ENCODE peak calls at places on chromosome 15, in seven cellular contexts. Q is GM13977, K is endothelial cell of umbilical vein, X is Peyer's patch, Y is A549, N is cardiac muscle cell, H is endodermal cell. S is an unnamed sample.

GRCh38 chr15:63456253-63456652 is 48.1 kb upstream of the USP3 start:
- DNase-seq in Q (no peak), K (no peak), X (no peak), Y (no peak), N (no peak), H (no peak), S (no peak)

GRCh38 chr15:80436511-80437307 is 32.5 kb downstream of the ARNT2 start:
- DNase-seq in Q (no peak), K (no peak), X (peak), Y (peak), N (no peak), H (no peak), S (no peak)

GRCh38 chr15:72227720-72228119 is 3.3 kb downstream of the PKM start:
- DNase-seq in Q (no peak), K (no peak), X (no peak), Y (no peak), N (no peak), H (no peak), S (no peak)

GRCh38 chr15:88776646-88777045 is 26.6 kb upstream of the ACAN start:
- DNase-seq in Q (no peak), K (no peak), X (no peak), Y (no peak), N (no peak), H (no peak), S (no peak)

GRCh38 chr15:70863450-70864218 is 9.7 kb upstream of the LARP6 start:
- DNase-seq in Q (no peak), K (peak), X (no peak), Y (peak), N (no peak), H (no peak), S (no peak)

GRCh38 chr15:58241872-58242271 is 103.7 kb downstream of the AQP9 start:
- DNase-seq in Q (no peak), K (no peak), X (no peak), Y (no peak), N (peak), H (no peak), S (peak)

GRCh38 chr15:67383903-67384302 is 129.3 kb downstream of the IQCH start:
- DNase-seq in Q (no peak), K (no peak), X (no peak), Y (no peak), N (no peak), H (no peak), S (no peak)

GRCh38 chr15:60392601-60392985 is 5.2 kb downstream of the ANXA2 start:
- DNase-seq in Q (no peak), K (peak), X (no peak), Y (peak), N (no peak), H (peak), S (no peak)

GRCh38 chr15:45162771-45163507 is 24.8 kb downstream of the SHF start:
- DNase-seq in Q (peak), K (peak), X (peak), Y (peak), N (peak), H (peak), S (peak)

GRCh38 chr15:95259513-95259912 is 1028.2 kb downstream of the MCTP2 start:
- DNase-seq in Q (peak), K (peak), X (peak), Y (peak), N (peak), H (peak), S (peak)

GRCh38 chr15:60352525-60352924 is 45.3 kb downstream of the ANXA2 start:
- DNase-seq in Q (no peak), K (no peak), X (no peak), Y (no peak), N (no peak), H (no peak), S (no peak)

GRCh38 chr15:59917504-59918157 is 86.5 kb upstream of the FOXB1 start:
- DNase-seq in Q (peak), K (peak), X (peak), Y (peak), N (peak), H (peak), S (peak)

GRCh38 chr15:68559342-68560310 is 19.2 kb upstream of the CORO2B start:
- DNase-seq in Q (peak), K (peak), X (peak), Y (peak), N (peak), H (peak), S (peak)

GRCh38 chr15:71532994-71533393 is 277.4 kb upstream of the NR2E3 start:
- DNase-seq in Q (peak), K (no peak), X (no peak), Y (peak), N (peak), H (peak), S (no peak)

GRCh38 chr15:101795455-101795854 is 7.9 kb upstream of the OR4F6 start:
- DNase-seq in Q (no peak), K (peak), X (no peak), Y (no peak), N (no peak), H (no peak), S (no peak)

GRCh38 chr15:71183063-71183462 is 67.8 kb downstream of the THSD4 start:
- DNase-seq in Q (no peak), K (no peak), X (no peak), Y (no peak), N (no peak), H (no peak), S (no peak)

GRCh38 chr15:39685999-39686613 is 96.5 kb downstream of the FSIP1 start:
- DNase-seq in Q (peak), K (peak), X (peak), Y (peak), N (peak), H (peak), S (peak)

GRCh38 chr15:98753726-98754125 is 105.4 kb downstream of the IGF1R start:
- DNase-seq in Q (no peak), K (no peak), X (no peak), Y (no peak), N (no peak), H (no peak), S (no peak)

GRCh38 chr15:72835289-72835890 is 51.8 kb upstream of the ADPGK start:
- DNase-seq in Q (no peak), K (no peak), X (peak), Y (no peak), N (peak), H (peak), S (no peak)

GRCh38 chr15:96324900-96325299 is 5.6 kb upstream of the NR2F2 start:
- DNase-seq in Q (no peak), K (peak), X (no peak), Y (no peak), N (no peak), H (no peak), S (no peak)

GRCh38 chr15:86620636-86621349 is 541.1 kb downstream of the AGBL1 start:
- DNase-seq in Q (no peak), K (no peak), X (no peak), Y (no peak), N (peak), H (peak), S (no peak)

GRCh38 chr15:98609144-98609852 is 39.0 kb upstream of the IGF1R start:
- DNase-seq in Q (no peak), K (peak), X (peak), Y (no peak), N (peak), H (peak), S (peak)

DNA sequence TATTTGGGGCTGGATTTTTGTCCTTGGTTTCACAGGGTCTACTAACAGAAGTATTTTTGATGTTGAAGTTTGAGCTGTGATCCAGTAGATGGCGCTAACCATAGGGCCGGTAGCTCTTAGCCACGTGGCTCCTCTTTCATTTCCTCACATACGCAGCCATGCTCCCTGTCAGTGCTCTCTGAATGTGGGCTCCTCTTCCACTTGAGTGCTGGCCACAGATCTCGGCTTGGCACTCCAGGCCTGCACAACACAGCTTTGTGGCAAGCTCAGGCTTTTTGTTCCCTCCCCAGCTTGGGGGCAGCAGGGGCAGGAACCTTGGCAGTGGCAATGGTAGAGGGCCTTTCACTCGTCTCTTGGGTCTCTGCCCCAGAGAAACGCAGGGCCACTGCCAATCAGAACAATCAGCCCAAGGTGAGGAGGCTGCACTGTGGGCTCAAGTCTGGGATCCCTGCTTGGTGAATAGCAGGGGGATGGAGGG is 18.6 kb upstream of the DNAAF4 start:
- DNase-seq in Q (peak), K (peak), X (no peak), Y (peak), N (peak), H (peak), S (peak)
- TF ChIP-seq CTCF in Q (peak), K (peak), X (no peak), Y (peak), N (peak), H (peak), S (peak)

GRCh38 chr15:38217181-38217580 is 35.5 kb upstream of the SPRED1 start:
- DNase-seq in Q (no peak), K (no peak), X (no peak), Y (no peak), N (no peak), H (no peak), S (no peak)
- TF ChIP-seq CTCF in Q (no peak), K (no peak), X (no peak), Y (no peak), N (no peak), H (no peak), S (no peak)

GRCh38 chr15:50138391-50138790 is 19.4 kb upstream of the ATP8B4 start:
- DNase-seq in Q (no peak), K (no peak), X (no peak), Y (no peak), N (no peak), H (no peak), S (no peak)
- TF ChIP-seq CTCF in Q (peak), K (no peak), X (no peak), Y (peak), N (no peak), H (peak), S (no peak)

GRCh38 chr15:53611145-53611920 is 148.1 kb downstream of the WDR72 start:
- DNase-seq in Q (no peak), K (peak), X (no peak), Y (no peak), N (no peak), H (no peak), S (no peak)
- TF ChIP-seq CTCF in Q (no peak), K (peak), X (no peak), Y (peak), N (no peak), H (no peak), S (no peak)

GRCh38 chr15:33009603-33010002 is 184.9 kb downstream of the FMN1 start:
- DNase-seq in Q (no peak), K (no peak), X (no peak), Y (no peak), N (no peak), H (no peak), S (no peak)

GRCh38 chr15:33005582-33005981 is 188.9 kb downstream of the FMN1 start:
- DNase-seq in Q (no peak), K (no peak), X (no peak), Y (no peak), N (no peak), H (no peak), S (no peak)

GRCh38 chr15:33008284-33009011 is 186.1 kb downstream of the FMN1 start:
- DNase-seq in Q (no peak), K (no peak), X (no peak), Y (no peak), N (no peak), H (no peak), S (no peak)

GRCh38 chr15:33009026-33009425 is 185.5 kb downstream of the FMN1 start:
- DNase-seq in Q (no peak), K (no peak), X (no peak), Y (no peak), N (no peak), H (no peak), S (no peak)

DNA sequence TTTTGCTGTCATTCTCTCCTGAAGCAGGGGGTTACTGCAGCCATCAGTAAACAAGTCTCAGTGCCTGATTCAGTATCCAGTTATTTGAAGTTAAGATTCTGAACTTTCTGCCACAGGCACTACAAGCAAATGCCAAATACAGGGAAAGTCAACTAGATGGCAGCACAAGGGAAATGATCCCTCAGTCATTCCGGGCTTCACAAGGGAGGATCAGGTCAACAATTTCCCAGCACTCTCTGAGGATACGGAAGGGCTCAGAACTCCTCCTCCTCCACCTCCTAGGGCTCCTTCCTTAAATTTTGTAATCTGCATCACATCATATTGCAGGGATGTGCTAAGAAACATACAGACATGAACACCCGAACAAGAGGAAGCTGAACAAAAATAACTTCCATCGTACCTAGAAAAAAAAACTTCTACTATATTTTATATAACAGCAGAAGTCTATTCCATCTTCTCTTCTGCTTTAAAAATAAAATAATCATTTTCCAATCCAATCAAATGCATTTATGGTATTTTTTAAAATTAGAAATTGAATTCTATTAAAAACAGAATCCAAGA is 187.1 kb downstream of the FMN1 start:
- DNase-seq in Q (no peak), K (peak), X (no peak), Y (peak), N (peak), H (peak), S (no peak)
- TF ChIP-seq CTCF in Q (no peak), K (peak), X (no peak), Y (peak), N (peak), H (peak), S (no peak)

DNA sequence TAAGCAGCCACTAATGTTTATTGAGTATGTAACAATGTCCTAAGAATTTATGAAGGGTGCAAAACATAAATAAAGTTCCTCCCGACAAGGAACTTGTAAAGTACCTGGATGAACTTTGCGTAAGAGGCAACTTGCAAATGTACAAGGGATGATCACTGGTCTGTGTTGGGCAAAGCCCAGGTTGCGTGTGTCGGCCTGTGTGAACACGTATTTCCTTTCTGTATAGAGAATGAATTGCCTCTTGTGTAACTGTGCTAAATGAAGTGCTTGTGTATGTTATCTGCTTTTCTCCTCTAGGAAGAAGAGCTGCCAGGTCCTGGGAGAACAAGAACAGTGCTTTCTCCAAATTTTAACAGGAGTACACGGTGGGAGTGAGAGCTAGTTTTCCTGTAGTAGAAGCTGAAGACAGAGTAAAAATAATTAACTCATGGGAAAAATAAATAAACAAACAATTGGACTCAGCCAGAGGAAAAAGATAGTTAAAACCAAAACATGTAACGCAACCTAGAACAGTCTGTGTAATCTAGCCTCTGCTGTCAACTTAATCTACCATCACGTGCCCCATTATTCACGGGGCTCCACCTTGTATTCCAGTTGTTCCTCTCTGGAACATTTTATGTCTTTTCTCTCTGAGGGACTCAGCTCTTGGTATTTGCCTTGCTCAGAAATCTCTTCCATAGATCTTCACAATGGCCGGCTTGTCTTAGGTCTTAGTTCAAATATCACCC is 83.7 kb upstream of the RASGRP1 start:
- DNase-seq in Q (no peak), K (no peak), X (no peak), Y (no peak), N (no peak), H (no peak), S (no peak)
- TF ChIP-seq CTCF in Q (no peak), K (no peak), X (no peak), Y (no peak), N (no peak), H (no peak), S (no peak)